ENCODE peak calls at places on chromosomes 1 and 21, in six cellular contexts. One of them, this sample, is unnamed.

GRCh38 chr1:181179980-181180964 is 91.8 kb downstream of the IER5 start:
- DNase-seq in hepatocyte: peak
- DNase-seq in colonic mucosa: no peak
- DNase-seq in epithelial cell of esophagus: peak
- DNase-seq in OCI-LY7: no peak
- DNase-seq in brain microvascular endothelial cell: peak
- DNase-seq in this sample: peak

GRCh38 chr1:151003175-151003574 is 3.5 kb downstream of the MINDY1 start:
- DNase-seq in epithelial cell of esophagus: no peak
- DNase-seq in colonic mucosa: no peak
- DNase-seq in OCI-LY7: no peak
- DNase-seq in hepatocyte: no peak
- DNase-seq in brain microvascular endothelial cell: no peak
- DNase-seq in this sample: no peak

GRCh38 chr1:84442256-84442655 is 36.8 kb upstream of the RPF1 start:
- DNase-seq in colonic mucosa: no peak
- DNase-seq in OCI-LY7: peak
- DNase-seq in hepatocyte: peak
- DNase-seq in epithelial cell of esophagus: peak
- DNase-seq in brain microvascular endothelial cell: peak
- DNase-seq in this sample: peak

GRCh38 chr1:11072216-11072917 is 12.5 kb upstream of the SRM start:
- DNase-seq in OCI-LY7: peak
- DNase-seq in hepatocyte: no peak
- DNase-seq in colonic mucosa: no peak
- DNase-seq in epithelial cell of esophagus: no peak
- DNase-seq in brain microvascular endothelial cell: no peak
- DNase-seq in this sample: no peak

GRCh38 chr21:33451634-33452071 is 28.1 kb downstream of the TMEM50B start:
- DNase-seq in colonic mucosa: no peak
- DNase-seq in brain microvascular endothelial cell: no peak
- DNase-seq in OCI-LY7: no peak
- DNase-seq in epithelial cell of esophagus: peak
- DNase-seq in hepatocyte: peak
- DNase-seq in this sample: peak

GRCh38 chr1:55717111-55717510 is 501.9 kb upstream of the USP24 start:
- DNase-seq in brain microvascular endothelial cell: no peak
- DNase-seq in epithelial cell of esophagus: no peak
- DNase-seq in hepatocyte: no peak
- DNase-seq in colonic mucosa: no peak
- DNase-seq in OCI-LY7: no peak
- DNase-seq in this sample: peak

GRCh38 chr1:63545780-63546179 is 22.5 kb downstream of the EFCAB7 start:
- DNase-seq in hepatocyte: no peak
- DNase-seq in OCI-LY7: no peak
- DNase-seq in epithelial cell of esophagus: peak
- DNase-seq in brain microvascular endothelial cell: no peak
- DNase-seq in colonic mucosa: no peak
- DNase-seq in this sample: peak

GRCh38 chr1:206705187-206705586 is 20.5 kb downstream of the MAPKAPK2 start:
- DNase-seq in colonic mucosa: no peak
- DNase-seq in brain microvascular endothelial cell: peak
- DNase-seq in hepatocyte: peak
- DNase-seq in OCI-LY7: no peak
- DNase-seq in epithelial cell of esophagus: peak
- DNase-seq in this sample: peak

GRCh38 chr1:152870831-152871730 is 7.0 kb upstream of the SMCP start:
- DNase-seq in colonic mucosa: no peak
- DNase-seq in hepatocyte: no peak
- DNase-seq in brain microvascular endothelial cell: no peak
- DNase-seq in epithelial cell of esophagus: peak
- DNase-seq in OCI-LY7: peak
- DNase-seq in this sample: peak

GRCh38 chr1:87236585-87236984 is 92.1 kb upstream of the LMO4 start:
- DNase-seq in colonic mucosa: no peak
- DNase-seq in brain microvascular endothelial cell: no peak
- DNase-seq in OCI-LY7: no peak
- DNase-seq in epithelial cell of esophagus: peak
- DNase-seq in hepatocyte: no peak
- DNase-seq in this sample: peak

GRCh38 chr1:33089457-33089856 is 8.5 kb downstream of the AZIN2 start:
- DNase-seq in brain microvascular endothelial cell: no peak
- DNase-seq in epithelial cell of esophagus: no peak
- DNase-seq in hepatocyte: no peak
- DNase-seq in OCI-LY7: no peak
- DNase-seq in colonic mucosa: no peak
- DNase-seq in this sample: no peak

GRCh38 chr1:42806593-42806992 is 10.3 kb upstream of the ERMAP start:
- DNase-seq in OCI-LY7: no peak
- DNase-seq in epithelial cell of esophagus: no peak
- DNase-seq in brain microvascular endothelial cell: no peak
- DNase-seq in colonic mucosa: no peak
- DNase-seq in hepatocyte: no peak
- DNase-seq in this sample: no peak

GRCh38 chr21:16418663-16419062 is 688.9 kb downstream of the USP25 start:
- DNase-seq in epithelial cell of esophagus: no peak
- DNase-seq in hepatocyte: no peak
- DNase-seq in OCI-LY7: no peak
- DNase-seq in colonic mucosa: no peak
- DNase-seq in brain microvascular endothelial cell: no peak
- DNase-seq in this sample: no peak

GRCh38 chr1:51616490-51616889 is 402 bp upstream of the OSBPL9 start:
- DNase-seq in brain microvascular endothelial cell: no peak
- DNase-seq in hepatocyte: no peak
- DNase-seq in OCI-LY7: no peak
- DNase-seq in epithelial cell of esophagus: no peak
- DNase-seq in colonic mucosa: no peak
- DNase-seq in this sample: no peak

GRCh38 chr1:231355171-231355570 is 17.1 kb downstream of the SPRTN start:
- DNase-seq in brain microvascular endothelial cell: no peak
- DNase-seq in epithelial cell of esophagus: no peak
- DNase-seq in OCI-LY7: no peak
- DNase-seq in colonic mucosa: no peak
- DNase-seq in hepatocyte: no peak
- DNase-seq in this sample: no peak

GRCh38 chr21:43361493-43362296 is 65.2 kb downstream of the SIK1 start:
- DNase-seq in epithelial cell of esophagus: peak
- DNase-seq in brain microvascular endothelial cell: peak
- DNase-seq in colonic mucosa: no peak
- DNase-seq in hepatocyte: peak
- DNase-seq in OCI-LY7: peak
- DNase-seq in this sample: peak

GRCh38 chr1:174800221-174800791 is 199.4 kb upstream of the CACYBP start:
- DNase-seq in colonic mucosa: peak
- DNase-seq in OCI-LY7: peak
- DNase-seq in hepatocyte: peak
- DNase-seq in epithelial cell of esophagus: no peak
- DNase-seq in brain microvascular endothelial cell: peak
- DNase-seq in this sample: peak

GRCh38 chr1:168112673-168113305 is 23.9 kb downstream of the GPR161 start:
- DNase-seq in epithelial cell of esophagus: peak
- DNase-seq in colonic mucosa: no peak
- DNase-seq in hepatocyte: peak
- DNase-seq in OCI-LY7: no peak
- DNase-seq in brain microvascular endothelial cell: peak
- DNase-seq in this sample: peak

GRCh38 chr1:200365897-200366426 is 43.9 kb downstream of the ZNF281 start:
- DNase-seq in colonic mucosa: no peak
- DNase-seq in hepatocyte: no peak
- DNase-seq in OCI-LY7: no peak
- DNase-seq in brain microvascular endothelial cell: no peak
- DNase-seq in epithelial cell of esophagus: no peak
- DNase-seq in this sample: no peak

GRCh38 chr1:198520524-198521254 is 19.8 kb downstream of the ATP6V1G3 start:
- DNase-seq in colonic mucosa: no peak
- DNase-seq in brain microvascular endothelial cell: no peak
- DNase-seq in hepatocyte: no peak
- DNase-seq in OCI-LY7: no peak
- DNase-seq in epithelial cell of esophagus: peak
- DNase-seq in this sample: no peak

GRCh38 chr1:229035748-229036082 is 235.2 kb upstream of the RAB4A start:
- DNase-seq in OCI-LY7: no peak
- DNase-seq in hepatocyte: no peak
- DNase-seq in brain microvascular endothelial cell: no peak
- DNase-seq in epithelial cell of esophagus: no peak
- DNase-seq in colonic mucosa: no peak
- DNase-seq in this sample: no peak

GRCh38 chr1:47487826-47488450 is 50.1 kb downstream of the FOXD2 start:
- DNase-seq in epithelial cell of esophagus: no peak
- DNase-seq in brain microvascular endothelial cell: no peak
- DNase-seq in colonic mucosa: no peak
- DNase-seq in OCI-LY7: no peak
- DNase-seq in hepatocyte: no peak
- DNase-seq in this sample: no peak

GRCh38 chr1:227774721-227775665 is 39.8 kb downstream of the SNAP47 start:
- DNase-seq in epithelial cell of esophagus: no peak
- DNase-seq in colonic mucosa: no peak
- DNase-seq in hepatocyte: no peak
- DNase-seq in brain microvascular endothelial cell: peak
- DNase-seq in OCI-LY7: no peak
- DNase-seq in this sample: no peak

GRCh38 chr1:59976194-59977074 is 49.9 kb upstream of the CYP2J2 start:
- DNase-seq in hepatocyte: peak
- DNase-seq in colonic mucosa: peak
- DNase-seq in brain microvascular endothelial cell: peak
- DNase-seq in OCI-LY7: peak
- DNase-seq in epithelial cell of esophagus: peak
- DNase-seq in this sample: peak

GRCh38 chr21:31195334-31196015 is 148.6 kb downstream of the TIAM1 start:
- DNase-seq in hepatocyte: no peak
- DNase-seq in colonic mucosa: no peak
- DNase-seq in epithelial cell of esophagus: no peak
- DNase-seq in OCI-LY7: no peak
- DNase-seq in brain microvascular endothelial cell: no peak
- DNase-seq in this sample: no peak

GRCh38 chr1:89271616-89272015 is 1.0 kb downstream of the GBP5 start:
- DNase-seq in colonic mucosa: no peak
- DNase-seq in hepatocyte: no peak
- DNase-seq in brain microvascular endothelial cell: no peak
- DNase-seq in OCI-LY7: no peak
- DNase-seq in epithelial cell of esophagus: peak
- DNase-seq in this sample: peak

GRCh38 chr1:69121708-69122107 is 446.0 kb upstream of the LRRC7 start:
- DNase-seq in hepatocyte: no peak
- DNase-seq in colonic mucosa: no peak
- DNase-seq in OCI-LY7: no peak
- DNase-seq in epithelial cell of esophagus: peak
- DNase-seq in brain microvascular endothelial cell: no peak
- DNase-seq in this sample: peak

GRCh38 chr21:32412998-32413504 is 545 bp downstream of the EVA1C start:
- DNase-seq in brain microvascular endothelial cell: no peak
- DNase-seq in colonic mucosa: peak
- DNase-seq in hepatocyte: no peak
- DNase-seq in OCI-LY7: no peak
- DNase-seq in epithelial cell of esophagus: peak
- DNase-seq in this sample: no peak

GRCh38 chr21:32413697-32414578 is 1.4 kb downstream of the EVA1C start:
- DNase-seq in epithelial cell of esophagus: peak
- DNase-seq in hepatocyte: no peak
- DNase-seq in brain microvascular endothelial cell: no peak
- DNase-seq in OCI-LY7: no peak
- DNase-seq in colonic mucosa: peak
- DNase-seq in this sample: peak

GRCh38 chr21:32414579-32415358 is 2.3 kb downstream of the EVA1C start:
- DNase-seq in brain microvascular endothelial cell: no peak
- DNase-seq in epithelial cell of esophagus: peak
- DNase-seq in hepatocyte: peak
- DNase-seq in colonic mucosa: no peak
- DNase-seq in OCI-LY7: no peak
- DNase-seq in this sample: peak

GRCh38 chr21:32415999-32416398 is 3.5 kb downstream of the EVA1C start:
- DNase-seq in epithelial cell of esophagus: no peak
- DNase-seq in hepatocyte: no peak
- DNase-seq in colonic mucosa: no peak
- DNase-seq in brain microvascular endothelial cell: no peak
- DNase-seq in OCI-LY7: no peak
- DNase-seq in this sample: no peak

GRCh38 chr21:32415451-32415850 is 2.9 kb downstream of the EVA1C start:
- DNase-seq in brain microvascular endothelial cell: no peak
- DNase-seq in epithelial cell of esophagus: no peak
- DNase-seq in hepatocyte: no peak
- DNase-seq in colonic mucosa: no peak
- DNase-seq in OCI-LY7: no peak
- DNase-seq in this sample: no peak
- H3K4me3 ChIP-seq in brain microvascular endothelial cell: no peak
- H3K4me3 ChIP-seq in epithelial cell of esophagus: no peak
- H3K4me3 ChIP-seq in hepatocyte: no peak
- H3K4me3 ChIP-seq in colonic mucosa: no peak
- H3K4me3 ChIP-seq in OCI-LY7: no peak
- H3K4me3 ChIP-seq in this sample: no peak

GRCh38 chr1:17755120-17755519 is at the start of gene ACTL8:
- DNase-seq in hepatocyte: no peak
- DNase-seq in OCI-LY7: peak
- DNase-seq in epithelial cell of esophagus: no peak
- DNase-seq in brain microvascular endothelial cell: no peak
- DNase-seq in colonic mucosa: no peak
- DNase-seq in this sample: no peak
- TF ChIP-seq CTCF in hepatocyte: no peak
- TF ChIP-seq CTCF in OCI-LY7: peak
- TF ChIP-seq CTCF in epithelial cell of esophagus: no peak
- TF ChIP-seq CTCF in brain microvascular endothelial cell: peak
- TF ChIP-seq CTCF in colonic mucosa: no peak
- TF ChIP-seq CTCF in this sample: peak

DNA sequence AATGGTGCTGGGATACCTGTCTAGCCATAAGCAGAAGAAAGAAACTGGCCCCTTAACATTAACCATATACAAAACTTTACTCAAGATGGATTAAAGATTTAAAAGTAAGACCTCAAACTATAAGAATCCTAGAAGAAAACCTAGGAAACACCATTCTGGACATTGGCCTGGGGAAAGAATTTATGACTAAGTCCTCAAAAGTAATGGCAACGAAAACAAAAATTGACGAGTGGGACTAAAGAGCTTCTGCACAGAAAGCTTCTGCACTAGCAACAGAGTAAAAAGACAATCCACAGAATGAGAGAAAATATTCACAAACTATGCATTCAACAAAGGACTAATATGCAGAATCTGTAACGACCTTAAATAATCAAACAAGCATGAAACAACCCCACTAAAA is 66.7 kb downstream of the NME7 start:
- DNase-seq in OCI-LY7: no peak
- DNase-seq in brain microvascular endothelial cell: no peak
- DNase-seq in colonic mucosa: no peak
- DNase-seq in hepatocyte: no peak
- DNase-seq in epithelial cell of esophagus: no peak
- DNase-seq in this sample: no peak
- H3K4me3 ChIP-seq in OCI-LY7: no peak
- H3K4me3 ChIP-seq in brain microvascular endothelial cell: no peak
- H3K4me3 ChIP-seq in colonic mucosa: no peak
- H3K4me3 ChIP-seq in hepatocyte: no peak
- H3K4me3 ChIP-seq in epithelial cell of esophagus: no peak
- H3K4me3 ChIP-seq in this sample: no peak

DNA sequence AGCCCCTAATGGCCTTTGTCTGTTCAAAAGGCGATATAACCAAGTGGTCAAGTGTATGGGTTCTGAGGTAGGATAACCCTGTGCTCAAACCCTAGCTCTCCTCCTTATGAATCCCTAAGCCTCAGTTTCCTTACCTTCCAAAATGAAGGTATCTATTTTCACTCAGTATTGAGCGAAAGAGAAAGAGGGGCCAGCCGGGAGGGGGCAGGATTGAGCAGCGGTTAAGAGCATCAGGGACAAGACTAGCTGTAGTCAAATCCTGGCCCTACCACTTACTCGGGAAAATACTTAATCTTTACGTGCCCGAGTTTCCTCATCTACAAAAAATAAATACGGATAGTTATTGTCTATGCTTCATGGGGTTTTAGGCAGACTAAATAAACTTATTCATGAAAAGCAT is 25.7 kb downstream of the LY9 start:
- DNase-seq in hepatocyte: no peak
- DNase-seq in colonic mucosa: no peak
- DNase-seq in brain microvascular endothelial cell: no peak
- DNase-seq in OCI-LY7: no peak
- DNase-seq in epithelial cell of esophagus: no peak
- DNase-seq in this sample: no peak
- TF ChIP-seq CTCF in hepatocyte: no peak
- TF ChIP-seq CTCF in colonic mucosa: no peak
- TF ChIP-seq CTCF in brain microvascular endothelial cell: no peak
- TF ChIP-seq CTCF in OCI-LY7: peak
- TF ChIP-seq CTCF in epithelial cell of esophagus: peak
- TF ChIP-seq CTCF in this sample: peak

This sample was measured in choroid plexus epithelial cell.